ENCODE peak calls at places on chromosomes 13 and 19, in five cellular contexts. One of them, this sample, is unnamed.

GRCh38 chr19:34502582-34503545 is 21.3 kb downstream of the WTIP start:
- DNase-seq in cardiac fibroblast: peak; percentile 20
- DNase-seq in stimulated activated CD4-positive, alpha-beta T cell treated with anti-CD3 and anti-CD28 coated beads, Interleukin-4, amount 100 ng/mL, for 48 hours: no peak
- DNase-seq in sciatic nerve: no peak
- DNase-seq in activated T-cell treated with anti-CD3 and anti-CD28 coated beads for 4 hours: no peak
- DNase-seq in this sample: no peak

GRCh38 chr19:55384576-55385235 is 614 bp upstream of the TMEM238 start:
- DNase-seq in stimulated activated CD4-positive, alpha-beta T cell treated with anti-CD3 and anti-CD28 coated beads, Interleukin-4, amount 100 ng/mL, for 48 hours: no peak
- DNase-seq in cardiac fibroblast: no peak
- DNase-seq in activated T-cell treated with anti-CD3 and anti-CD28 coated beads for 4 hours: no peak
- DNase-seq in sciatic nerve: peak; percentile 70
- DNase-seq in this sample: no peak

GRCh38 chr13:29905845-29906244 is 55.4 kb upstream of the UBL3 start:
- DNase-seq in stimulated activated CD4-positive, alpha-beta T cell treated with anti-CD3 and anti-CD28 coated beads, Interleukin-4, amount 100 ng/mL, for 48 hours: no peak
- DNase-seq in activated T-cell treated with anti-CD3 and anti-CD28 coated beads for 4 hours: no peak
- DNase-seq in cardiac fibroblast: peak; percentile 76
- DNase-seq in sciatic nerve: no peak
- DNase-seq in this sample: no peak

GRCh38 chr13:110874508-110874960 is 40.3 kb downstream of the ANKRD10 start:
- DNase-seq in cardiac fibroblast: peak; percentile 77
- DNase-seq in stimulated activated CD4-positive, alpha-beta T cell treated with anti-CD3 and anti-CD28 coated beads, Interleukin-4, amount 100 ng/mL, for 48 hours: peak; percentile 67
- DNase-seq in sciatic nerve: peak; percentile 94
- DNase-seq in activated T-cell treated with anti-CD3 and anti-CD28 coated beads for 4 hours: peak; percentile 25
- DNase-seq in this sample: no peak

GRCh38 chr19:9144920-9145319 is 4.7 kb downstream of the ZNF317 start:
- DNase-seq in cardiac fibroblast: peak; percentile 13
- DNase-seq in sciatic nerve: no peak
- DNase-seq in stimulated activated CD4-positive, alpha-beta T cell treated with anti-CD3 and anti-CD28 coated beads, Interleukin-4, amount 100 ng/mL, for 48 hours: no peak
- DNase-seq in activated T-cell treated with anti-CD3 and anti-CD28 coated beads for 4 hours: no peak
- DNase-seq in this sample: no peak

GRCh38 chr19:28710278-28710677 is 502.7 kb downstream of the UQCRFS1 start:
- DNase-seq in sciatic nerve: no peak
- DNase-seq in activated T-cell treated with anti-CD3 and anti-CD28 coated beads for 4 hours: no peak
- DNase-seq in cardiac fibroblast: peak; percentile 77
- DNase-seq in stimulated activated CD4-positive, alpha-beta T cell treated with anti-CD3 and anti-CD28 coated beads, Interleukin-4, amount 100 ng/mL, for 48 hours: no peak
- DNase-seq in this sample: no peak

GRCh38 chr13:107534548-107534947 is 680.8 kb downstream of the LIG4 start:
- DNase-seq in stimulated activated CD4-positive, alpha-beta T cell treated with anti-CD3 and anti-CD28 coated beads, Interleukin-4, amount 100 ng/mL, for 48 hours: no peak
- DNase-seq in activated T-cell treated with anti-CD3 and anti-CD28 coated beads for 4 hours: no peak
- DNase-seq in sciatic nerve: no peak
- DNase-seq in cardiac fibroblast: no peak
- DNase-seq in this sample: no peak

GRCh38 chr13:40562975-40563349 is 103.5 kb downstream of the FOXO1 start:
- DNase-seq in activated T-cell treated with anti-CD3 and anti-CD28 coated beads for 4 hours: no peak
- DNase-seq in sciatic nerve: no peak
- DNase-seq in cardiac fibroblast: no peak
- DNase-seq in stimulated activated CD4-positive, alpha-beta T cell treated with anti-CD3 and anti-CD28 coated beads, Interleukin-4, amount 100 ng/mL, for 48 hours: no peak
- DNase-seq in this sample: no peak

GRCh38 chr19:38975861-38976271 is 324 bp upstream of the FBXO17 start:
- DNase-seq in sciatic nerve: peak; percentile 61
- DNase-seq in stimulated activated CD4-positive, alpha-beta T cell treated with anti-CD3 and anti-CD28 coated beads, Interleukin-4, amount 100 ng/mL, for 48 hours: no peak
- DNase-seq in activated T-cell treated with anti-CD3 and anti-CD28 coated beads for 4 hours: no peak
- DNase-seq in cardiac fibroblast: peak; percentile 52
- DNase-seq in this sample: no peak

GRCh38 chr19:16249826-16250434 is 52.2 kb downstream of the AP1M1 start:
- DNase-seq in stimulated activated CD4-positive, alpha-beta T cell treated with anti-CD3 and anti-CD28 coated beads, Interleukin-4, amount 100 ng/mL, for 48 hours: no peak
- DNase-seq in cardiac fibroblast: peak; percentile 43
- DNase-seq in sciatic nerve: no peak
- DNase-seq in activated T-cell treated with anti-CD3 and anti-CD28 coated beads for 4 hours: no peak
- DNase-seq in this sample: no peak

GRCh38 chr19:45638930-45639729 is at the start of gene EML2:
- DNase-seq in cardiac fibroblast: peak; percentile 38
- DNase-seq in activated T-cell treated with anti-CD3 and anti-CD28 coated beads for 4 hours: peak; percentile 38
- DNase-seq in sciatic nerve: peak; percentile 67
- DNase-seq in stimulated activated CD4-positive, alpha-beta T cell treated with anti-CD3 and anti-CD28 coated beads, Interleukin-4, amount 100 ng/mL, for 48 hours: peak; percentile 44
- DNase-seq in this sample: peak; percentile 58

GRCh38 chr13:74423434-74423833 is 289.2 kb upstream of the KLF12 start:
- DNase-seq in stimulated activated CD4-positive, alpha-beta T cell treated with anti-CD3 and anti-CD28 coated beads, Interleukin-4, amount 100 ng/mL, for 48 hours: no peak
- DNase-seq in sciatic nerve: no peak
- DNase-seq in cardiac fibroblast: no peak
- DNase-seq in activated T-cell treated with anti-CD3 and anti-CD28 coated beads for 4 hours: no peak
- DNase-seq in this sample: no peak

GRCh38 chr13:100636004-100636403 is 38.6 kb downstream of the TMTC4 start:
- DNase-seq in sciatic nerve: no peak
- DNase-seq in cardiac fibroblast: no peak
- DNase-seq in stimulated activated CD4-positive, alpha-beta T cell treated with anti-CD3 and anti-CD28 coated beads, Interleukin-4, amount 100 ng/mL, for 48 hours: no peak
- DNase-seq in activated T-cell treated with anti-CD3 and anti-CD28 coated beads for 4 hours: no peak
- DNase-seq in this sample: no peak

GRCh38 chr19:13929340-13929739 is 8.9 kb downstream of the PODNL1 start:
- DNase-seq in cardiac fibroblast: no peak
- DNase-seq in activated T-cell treated with anti-CD3 and anti-CD28 coated beads for 4 hours: no peak
- DNase-seq in sciatic nerve: no peak
- DNase-seq in stimulated activated CD4-positive, alpha-beta T cell treated with anti-CD3 and anti-CD28 coated beads, Interleukin-4, amount 100 ng/mL, for 48 hours: no peak
- DNase-seq in this sample: no peak

GRCh38 chr19:56351208-56351607 is 36.6 kb upstream of the ZSCAN5A start:
- DNase-seq in stimulated activated CD4-positive, alpha-beta T cell treated with anti-CD3 and anti-CD28 coated beads, Interleukin-4, amount 100 ng/mL, for 48 hours: no peak
- DNase-seq in cardiac fibroblast: no peak
- DNase-seq in activated T-cell treated with anti-CD3 and anti-CD28 coated beads for 4 hours: no peak
- DNase-seq in sciatic nerve: no peak
- DNase-seq in this sample: no peak

GRCh38 chr19:32223595-32224370 is 121.6 kb upstream of the ZNF507 start:
- DNase-seq in sciatic nerve: no peak
- DNase-seq in stimulated activated CD4-positive, alpha-beta T cell treated with anti-CD3 and anti-CD28 coated beads, Interleukin-4, amount 100 ng/mL, for 48 hours: no peak
- DNase-seq in activated T-cell treated with anti-CD3 and anti-CD28 coated beads for 4 hours: no peak
- DNase-seq in cardiac fibroblast: no peak
- DNase-seq in this sample: no peak

GRCh38 chr13:111909971-111910671 is 156.8 kb upstream of the SOX1 start:
- DNase-seq in cardiac fibroblast: no peak
- DNase-seq in sciatic nerve: no peak
- DNase-seq in activated T-cell treated with anti-CD3 and anti-CD28 coated beads for 4 hours: no peak
- DNase-seq in stimulated activated CD4-positive, alpha-beta T cell treated with anti-CD3 and anti-CD28 coated beads, Interleukin-4, amount 100 ng/mL, for 48 hours: no peak
- DNase-seq in this sample: no peak

GRCh38 chr19:29528946-29529645 is 3.3 kb downstream of the VSTM2B start:
- DNase-seq in cardiac fibroblast: no peak
- DNase-seq in stimulated activated CD4-positive, alpha-beta T cell treated with anti-CD3 and anti-CD28 coated beads, Interleukin-4, amount 100 ng/mL, for 48 hours: no peak
- DNase-seq in sciatic nerve: no peak
- DNase-seq in activated T-cell treated with anti-CD3 and anti-CD28 coated beads for 4 hours: no peak
- DNase-seq in this sample: peak; percentile 54

GRCh38 chr19:12723383-12723642 is 419 bp downstream of the TNPO2 start:
- DNase-seq in cardiac fibroblast: no peak
- DNase-seq in stimulated activated CD4-positive, alpha-beta T cell treated with anti-CD3 and anti-CD28 coated beads, Interleukin-4, amount 100 ng/mL, for 48 hours: no peak
- DNase-seq in sciatic nerve: no peak
- DNase-seq in activated T-cell treated with anti-CD3 and anti-CD28 coated beads for 4 hours: no peak
- DNase-seq in this sample: no peak

GRCh38 chr13:71118779-71119364 is 748.1 kb downstream of the DACH1 start:
- DNase-seq in sciatic nerve: no peak
- DNase-seq in activated T-cell treated with anti-CD3 and anti-CD28 coated beads for 4 hours: no peak
- DNase-seq in cardiac fibroblast: no peak
- DNase-seq in stimulated activated CD4-positive, alpha-beta T cell treated with anti-CD3 and anti-CD28 coated beads, Interleukin-4, amount 100 ng/mL, for 48 hours: no peak
- DNase-seq in this sample: no peak

GRCh38 chr19:50518091-50519005 is 4.6 kb upstream of the ASPDH start:
- DNase-seq in cardiac fibroblast: no peak
- DNase-seq in stimulated activated CD4-positive, alpha-beta T cell treated with anti-CD3 and anti-CD28 coated beads, Interleukin-4, amount 100 ng/mL, for 48 hours: no peak
- DNase-seq in activated T-cell treated with anti-CD3 and anti-CD28 coated beads for 4 hours: no peak
- DNase-seq in sciatic nerve: no peak
- DNase-seq in this sample: no peak

GRCh38 chr13:25046274-25046984 is 49.5 kb upstream of the PABPC3 start:
- DNase-seq in activated T-cell treated with anti-CD3 and anti-CD28 coated beads for 4 hours: no peak
- DNase-seq in cardiac fibroblast: no peak
- DNase-seq in stimulated activated CD4-positive, alpha-beta T cell treated with anti-CD3 and anti-CD28 coated beads, Interleukin-4, amount 100 ng/mL, for 48 hours: no peak
- DNase-seq in sciatic nerve: no peak
- DNase-seq in this sample: peak; percentile 28

GRCh38 chr13:95552208-95552538 is 347 bp upstream of the CLDN10 start:
- DNase-seq in sciatic nerve: no peak
- DNase-seq in stimulated activated CD4-positive, alpha-beta T cell treated with anti-CD3 and anti-CD28 coated beads, Interleukin-4, amount 100 ng/mL, for 48 hours: no peak
- DNase-seq in cardiac fibroblast: no peak
- DNase-seq in activated T-cell treated with anti-CD3 and anti-CD28 coated beads for 4 hours: no peak
- DNase-seq in this sample: no peak

GRCh38 chr13:106573855-106574254 is 5.9 kb upstream of the ARGLU1 start:
- DNase-seq in cardiac fibroblast: peak; percentile 65
- DNase-seq in sciatic nerve: peak; percentile 70
- DNase-seq in activated T-cell treated with anti-CD3 and anti-CD28 coated beads for 4 hours: no peak
- DNase-seq in stimulated activated CD4-positive, alpha-beta T cell treated with anti-CD3 and anti-CD28 coated beads, Interleukin-4, amount 100 ng/mL, for 48 hours: no peak
- DNase-seq in this sample: no peak

GRCh38 chr19:44890366-44891015 is 563 bp upstream of the TOMM40 start:
- DNase-seq in cardiac fibroblast: peak; percentile 100
- DNase-seq in activated T-cell treated with anti-CD3 and anti-CD28 coated beads for 4 hours: no peak
- DNase-seq in stimulated activated CD4-positive, alpha-beta T cell treated with anti-CD3 and anti-CD28 coated beads, Interleukin-4, amount 100 ng/mL, for 48 hours: no peak
- DNase-seq in sciatic nerve: no peak
- DNase-seq in this sample: no peak

GRCh38 chr19:54147676-54148075 is 10.1 kb downstream of the CNOT3 start:
- DNase-seq in stimulated activated CD4-positive, alpha-beta T cell treated with anti-CD3 and anti-CD28 coated beads, Interleukin-4, amount 100 ng/mL, for 48 hours: no peak
- DNase-seq in sciatic nerve: no peak
- DNase-seq in cardiac fibroblast: peak; percentile 52
- DNase-seq in activated T-cell treated with anti-CD3 and anti-CD28 coated beads for 4 hours: no peak
- DNase-seq in this sample: no peak

GRCh38 chr19:4077800-4078683 is 11.3 kb upstream of the ZBTB7A start:
- DNase-seq in sciatic nerve: peak; percentile 85
- DNase-seq in cardiac fibroblast: peak; percentile 54
- DNase-seq in activated T-cell treated with anti-CD3 and anti-CD28 coated beads for 4 hours: peak; percentile 52
- DNase-seq in stimulated activated CD4-positive, alpha-beta T cell treated with anti-CD3 and anti-CD28 coated beads, Interleukin-4, amount 100 ng/mL, for 48 hours: no peak
- DNase-seq in this sample: peak; percentile 71

GRCh38 chr13:102901056-102901455 is 55.2 kb downstream of the ERCC5 start:
- DNase-seq in activated T-cell treated with anti-CD3 and anti-CD28 coated beads for 4 hours: no peak
- DNase-seq in stimulated activated CD4-positive, alpha-beta T cell treated with anti-CD3 and anti-CD28 coated beads, Interleukin-4, amount 100 ng/mL, for 48 hours: no peak
- DNase-seq in cardiac fibroblast: no peak
- DNase-seq in sciatic nerve: no peak
- DNase-seq in this sample: no peak

GRCh38 chr19:532578-533484 is 1.3 kb downstream of the CDC34 start:
- DNase-seq in sciatic nerve: peak; percentile 78
- DNase-seq in stimulated activated CD4-positive, alpha-beta T cell treated with anti-CD3 and anti-CD28 coated beads, Interleukin-4, amount 100 ng/mL, for 48 hours: no peak
- DNase-seq in cardiac fibroblast: peak; percentile 73
- DNase-seq in activated T-cell treated with anti-CD3 and anti-CD28 coated beads for 4 hours: peak; percentile 25
- DNase-seq in this sample: no peak

GRCh38 chr19:48644839-48645651 is 942 bp downstream of the CA11 start:
- DNase-seq in sciatic nerve: peak; percentile 85
- DNase-seq in cardiac fibroblast: peak; percentile 86
- DNase-seq in activated T-cell treated with anti-CD3 and anti-CD28 coated beads for 4 hours: peak; percentile 62
- DNase-seq in stimulated activated CD4-positive, alpha-beta T cell treated with anti-CD3 and anti-CD28 coated beads, Interleukin-4, amount 100 ng/mL, for 48 hours: peak; percentile 65
- DNase-seq in this sample: peak; percentile 84

GRCh38 chr13:73325351-73326214 is 266.8 kb downstream of the KLF5 start:
- DNase-seq in activated T-cell treated with anti-CD3 and anti-CD28 coated beads for 4 hours: no peak
- DNase-seq in cardiac fibroblast: no peak
- DNase-seq in sciatic nerve: no peak
- DNase-seq in stimulated activated CD4-positive, alpha-beta T cell treated with anti-CD3 and anti-CD28 coated beads, Interleukin-4, amount 100 ng/mL, for 48 hours: no peak
- DNase-seq in this sample: no peak

GRCh38 chr19:17294051-17294891 is 9.0 kb downstream of the ABHD8 start:
- DNase-seq in stimulated activated CD4-positive, alpha-beta T cell treated with anti-CD3 and anti-CD28 coated beads, Interleukin-4, amount 100 ng/mL, for 48 hours: peak; percentile 47
- DNase-seq in cardiac fibroblast: no peak
- DNase-seq in activated T-cell treated with anti-CD3 and anti-CD28 coated beads for 4 hours: peak; percentile 33
- DNase-seq in sciatic nerve: no peak
- DNase-seq in this sample: peak; percentile 79

GRCh38 chr13:34351134-34351533 is 533.2 kb downstream of the RFC3 start:
- DNase-seq in activated T-cell treated with anti-CD3 and anti-CD28 coated beads for 4 hours: no peak
- DNase-seq in sciatic nerve: no peak
- DNase-seq in stimulated activated CD4-positive, alpha-beta T cell treated with anti-CD3 and anti-CD28 coated beads, Interleukin-4, amount 100 ng/mL, for 48 hours: no peak
- DNase-seq in cardiac fibroblast: no peak
- DNase-seq in this sample: no peak

This sample was measured in B cell.